ENCODE peak calls at places on chromosomes 1 and 21, in ten cellular contexts. B is suprapubic skin, S is endothelial cell of umbilical vein, L is H1, U is HepG2, K is GM12878, Z is K562, A is transverse colon, O is stomach, F is SK-N-SH. G is an unnamed sample.

GRCh38 chr1:179867493-179868330 is 9.9 kb downstream of the TOR1AIP2 start:
- DNase-seq in K (no peak), F (peak), L (peak), Z (peak), S (peak), U (peak), A (peak), O (peak), B (no peak), G (no peak)

GRCh38 chr1:31627930-31628421 is 10.5 kb downstream of the HCRTR1 start:
- DNase-seq in B (no peak), L (no peak), U (no peak), A (no peak), F (peak), O (peak), S (no peak), K (no peak), Z (no peak), G (no peak)

GRCh38 chr1:114352797-114353196 is 158.2 kb downstream of the TRIM33 start:
- DNase-seq in B (no peak), F (no peak), U (no peak), Z (no peak), O (no peak), L (peak), K (no peak), A (no peak), S (no peak), G (no peak)

GRCh38 chr1:82392513-82392912 is 591.8 kb downstream of the ADGRL2 start:
- DNase-seq in F (no peak), U (no peak), B (no peak), S (peak), K (no peak), A (no peak), L (no peak), O (no peak), Z (no peak), G (no peak)

GRCh38 chr1:67811816-67812215 is 21.5 kb downstream of the GNG12 start:
- DNase-seq in L (no peak), Z (no peak), O (no peak), B (no peak), F (no peak), A (no peak), K (no peak), U (no peak), S (peak), G (no peak)

GRCh38 chr1:18561967-18562366 is 68.7 kb upstream of the PAX7 start:
- DNase-seq in F (peak), K (no peak), S (no peak), O (no peak), Z (no peak), U (no peak), A (no peak), B (no peak), L (no peak), G (no peak)

GRCh38 chr1:150089846-150090520 is 22.4 kb downstream of the VPS45 start:
- DNase-seq in L (no peak), O (no peak), U (no peak), S (no peak), B (no peak), K (peak), A (no peak), F (no peak), Z (no peak), G (no peak)

GRCh38 chr21:26844258-26845065 is 747 bp downstream of the ADAMTS1 start:
- DNase-seq in F (peak), Z (no peak), L (peak), S (peak), B (no peak), A (no peak), U (no peak), K (no peak), O (no peak), G (peak)

DNA sequence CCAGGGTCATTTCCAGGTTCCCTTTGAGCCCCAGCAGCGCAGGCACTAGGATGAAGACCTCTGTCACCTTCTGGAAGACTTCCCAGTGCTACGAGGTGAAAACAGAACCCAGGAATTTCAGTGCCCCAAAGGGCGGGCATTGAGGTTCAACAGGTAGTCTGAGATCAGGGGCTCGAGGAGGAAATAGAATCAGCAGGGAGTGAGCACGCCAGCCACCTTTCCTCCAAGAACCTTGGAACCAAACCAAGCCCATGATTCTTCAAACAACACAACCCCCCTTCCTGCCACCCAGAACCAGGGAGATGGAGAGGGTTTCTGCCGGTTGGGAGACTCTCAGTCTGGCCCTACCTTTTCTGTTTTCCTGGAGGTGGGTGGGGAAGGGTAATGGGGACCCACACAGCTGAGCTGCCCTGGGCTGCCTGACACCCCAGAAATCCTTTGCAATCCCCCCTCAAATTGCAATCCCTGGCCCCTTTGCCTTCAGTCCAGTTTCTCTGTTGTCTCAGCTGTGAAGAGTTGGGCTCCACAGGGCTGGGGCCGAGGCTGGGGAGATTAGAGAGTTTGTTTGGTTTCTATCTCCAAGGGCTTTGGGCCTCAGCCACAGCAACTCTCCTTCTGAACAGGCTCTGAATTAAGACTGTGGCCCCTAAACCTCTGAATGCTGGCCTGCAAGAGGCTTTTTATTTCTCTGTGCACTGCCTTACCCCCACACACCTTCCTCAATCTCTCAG is 11.9 kb downstream of the SLC41A1 start:
- DNase-seq in O (peak), F (no peak), U (no peak), Z (peak), B (no peak), K (no peak), S (no peak), L (no peak), A (no peak), G (no peak)
- TF ChIP-seq POLR2AphosphoS5 in O (no peak), F (no peak), U (no peak), Z (no peak), B (no peak), K (no peak), S (no peak), L (no peak), A (no peak), G (no peak)

DNA sequence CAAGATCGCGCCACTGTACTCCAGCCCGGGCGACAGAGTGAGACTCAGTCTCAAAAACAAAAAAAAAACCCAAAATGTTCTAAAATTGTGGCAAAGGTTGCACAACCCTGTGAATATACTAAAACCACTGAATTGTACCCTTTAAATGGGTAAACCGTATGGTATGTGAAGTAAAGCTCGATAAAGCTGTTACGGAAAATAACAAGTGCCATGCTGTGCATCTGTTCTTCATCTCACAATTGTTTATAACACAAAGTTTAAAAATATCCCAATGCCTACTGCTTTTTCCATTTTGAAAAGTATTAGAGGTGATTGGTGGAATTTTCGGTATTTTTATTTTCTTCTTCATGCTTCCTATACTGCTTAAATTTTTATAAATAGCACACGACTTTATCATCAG is 111.5 kb downstream of the ENAH start:
- DNase-seq in A (no peak), L (no peak), K (no peak), Z (no peak), S (no peak), U (no peak), B (no peak), F (no peak), O (no peak), G (no peak)
- TF ChIP-seq POLR2AphosphoS5 in A (no peak), L (no peak), K (no peak), Z (no peak), S (no peak), U (no peak), B (no peak), F (no peak), O (no peak), G (peak)

DNA sequence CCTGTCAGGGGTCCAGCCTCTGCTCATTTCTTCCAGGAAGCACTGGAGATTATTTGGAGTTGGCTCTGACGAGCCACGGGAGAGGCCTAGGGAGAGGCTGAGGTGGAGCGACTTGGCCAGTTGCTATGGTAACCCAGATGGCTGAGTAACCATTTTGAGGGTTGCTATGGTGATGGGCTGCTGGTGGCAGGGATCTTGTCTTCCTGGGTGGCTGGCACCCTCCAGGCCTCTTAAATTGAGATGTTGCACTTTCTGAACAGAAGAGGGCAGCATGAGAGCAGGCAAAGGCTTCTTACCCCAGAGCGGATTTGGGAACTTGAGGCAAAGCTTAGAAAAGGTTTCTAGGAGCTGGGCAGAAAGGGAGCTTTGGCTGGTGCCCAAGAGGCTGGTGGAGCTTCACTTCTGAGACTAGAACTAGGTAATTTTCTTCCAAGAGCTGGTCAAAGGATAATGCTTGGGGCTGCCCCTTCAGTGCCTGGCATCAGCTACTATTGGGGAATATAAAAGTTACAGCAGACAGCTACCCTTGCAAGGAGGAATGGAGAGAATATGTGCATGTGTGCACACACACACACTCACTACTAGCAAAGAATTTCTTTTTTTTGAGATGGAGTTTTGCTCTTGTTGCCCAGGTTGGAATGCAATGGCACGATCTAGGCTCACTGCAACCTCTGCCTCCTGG is 72.6 kb downstream of the NDUFS5 start:
- DNase-seq in S (peak), K (no peak), U (peak), Z (peak), F (peak), O (peak), B (no peak), L (peak), A (peak), G (peak)
- TF ChIP-seq POLR2AphosphoS5 in S (no peak), K (no peak), U (no peak), Z (no peak), F (no peak), O (no peak), B (no peak), L (no peak), A (no peak), G (no peak)

DNA sequence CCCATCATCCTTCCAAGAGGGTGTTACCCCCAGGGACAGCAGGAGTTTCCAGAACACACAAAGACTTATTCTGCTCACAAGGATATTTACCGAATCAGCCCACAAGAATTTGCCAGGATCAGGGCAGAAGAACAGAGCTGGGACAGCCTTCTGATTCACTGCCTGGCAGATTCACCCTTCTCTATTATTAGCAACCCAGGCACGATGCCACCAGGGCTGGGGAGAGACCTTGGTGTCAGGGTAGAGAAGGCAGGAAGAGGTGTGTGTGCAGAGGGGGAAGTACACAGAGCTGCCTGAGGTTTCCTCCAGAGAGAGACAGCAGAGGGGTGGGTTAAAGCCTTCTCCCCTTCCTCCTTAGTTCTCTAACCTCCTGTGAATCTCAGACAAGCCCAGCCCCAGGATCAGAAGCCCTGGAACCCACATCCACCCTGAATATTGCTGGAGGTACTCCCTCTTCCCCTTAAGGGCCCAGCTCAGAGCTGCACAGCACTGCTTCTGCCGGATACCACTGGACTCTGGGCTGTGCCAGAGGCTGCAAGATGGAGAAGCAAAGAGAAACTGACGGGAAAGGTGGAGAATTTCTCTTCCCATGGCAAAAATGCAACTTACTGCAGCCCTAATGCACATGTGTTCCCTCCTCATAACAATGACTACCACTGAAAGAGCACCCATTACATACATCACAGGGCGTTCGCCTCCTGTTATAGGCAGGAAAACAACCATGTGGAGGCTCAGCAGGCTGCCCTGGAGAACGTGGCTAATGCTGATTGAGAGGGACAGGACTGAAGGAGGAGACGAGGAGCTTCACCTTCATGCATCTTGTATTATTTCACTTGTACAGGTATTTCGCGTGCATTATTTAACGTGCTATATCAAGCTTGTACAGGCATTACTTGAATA is 61.7 kb downstream of the ITPKB start:
- DNase-seq in U (no peak), Z (no peak), K (no peak), L (no peak), B (peak), A (peak), S (peak), F (no peak), O (peak), G (peak)
- TF ChIP-seq POLR2AphosphoS5 in U (no peak), Z (no peak), K (no peak), L (peak), B (no peak), A (peak), S (no peak), F (no peak), O (peak), G (peak)

DNA sequence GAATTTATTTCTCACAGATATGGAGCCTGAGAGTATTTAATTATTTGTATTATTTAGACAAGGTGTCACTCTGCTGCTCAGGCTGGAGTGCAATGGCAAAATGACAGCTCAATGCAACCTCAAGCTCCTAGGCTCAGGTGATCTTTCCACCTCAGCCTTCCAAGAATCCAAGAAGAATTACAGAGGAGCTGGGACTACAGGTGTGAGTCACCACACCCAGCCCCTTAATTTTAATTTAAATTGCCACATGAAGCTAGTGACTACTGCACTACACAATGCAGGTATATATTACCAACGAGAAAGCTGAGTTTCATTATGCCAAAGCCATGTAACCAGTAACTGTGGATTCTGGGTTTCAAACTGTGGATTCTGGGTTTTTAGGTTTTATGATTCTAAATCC is 2.1 kb downstream of the KHDC4 start:
- DNase-seq in Z (no peak), S (no peak), F (no peak), K (no peak), B (no peak), U (no peak), A (no peak), L (no peak), O (no peak), G (no peak)
- TF ChIP-seq POLR2AphosphoS5 in Z (no peak), S (no peak), F (no peak), K (no peak), B (no peak), U (no peak), A (no peak), L (no peak), O (no peak), G (no peak)

GRCh38 chr1:22238356-22239224 is 95.7 kb upstream of the WNT4 start:
- DNase-seq in L (no peak), S (no peak), U (no peak), F (no peak), Z (no peak), A (peak), B (no peak), K (no peak), O (no peak), G (no peak)

GRCh38 chr1:22241250-22241649 is 98.4 kb upstream of the WNT4 start:
- DNase-seq in Z (no peak), U (no peak), L (no peak), A (no peak), K (no peak), O (no peak), S (no peak), F (no peak), B (no peak), G (no peak)

GRCh38 chr1:22241811-22242210 is 98.9 kb upstream of the WNT4 start:
- DNase-seq in B (no peak), F (no peak), Z (no peak), O (no peak), U (no peak), S (no peak), L (no peak), K (no peak), A (no peak), G (no peak)

GRCh38 chr1:22237433-22238093 is 94.7 kb upstream of the WNT4 start:
- DNase-seq in Z (no peak), O (no peak), A (no peak), L (no peak), K (no peak), B (no peak), S (no peak), F (no peak), U (no peak), G (no peak)

DNA sequence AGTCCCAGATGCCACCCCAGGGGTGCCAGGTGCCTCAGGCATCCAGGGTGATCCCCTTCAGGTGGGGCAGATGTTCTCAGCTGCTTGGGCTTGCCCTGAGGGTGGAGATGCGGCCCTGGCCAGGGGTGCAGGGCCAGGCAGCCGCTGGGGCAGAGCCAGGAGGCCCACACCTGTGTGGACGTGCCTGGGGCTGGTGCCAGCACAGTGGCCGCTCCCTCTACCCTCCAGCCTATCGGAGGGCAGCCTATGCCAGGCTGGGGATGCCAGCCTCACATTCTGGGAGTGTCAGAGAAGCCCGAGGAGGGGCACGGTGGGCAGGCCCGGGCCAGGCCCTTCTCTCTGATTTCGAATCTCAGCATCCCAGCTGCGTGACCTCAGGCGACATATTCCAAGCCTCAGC is 96.5 kb upstream of the WNT4 start:
- DNase-seq in F (no peak), A (peak), Z (no peak), B (no peak), U (no peak), K (no peak), O (peak), L (no peak), S (no peak), G (no peak)
- TF ChIP-seq POLR2AphosphoS5 in F (no peak), A (no peak), Z (no peak), B (no peak), U (no peak), K (no peak), O (no peak), L (no peak), S (no peak), G (no peak)